ENCODE peak calls at places on chromosomes 6 and 20, in four cellular contexts. J is amygdala, L is T follicular helper cell, Z is T47D. Q is an unnamed sample.

GRCh38 chr6:148348778-148349177 is 6.1 kb downstream of the SASH1 start:
- DNase-seq in Z (no peak), L (no peak), J (no peak), Q (no peak)

GRCh38 chr20:1929460-1929859 is 34.3 kb downstream of the SIRPA start:
- DNase-seq in J (no peak), L (no peak), Z (no peak), Q (no peak)

GRCh38 chr6:134007077-134007476 is 45.3 kb downstream of the SLC2A12 start:
- DNase-seq in L (no peak), J (no peak), Z (no peak), Q (no peak)

GRCh38 chr6:136782021-136782770 is 10.1 kb downstream of the MAP3K5 start:
- DNase-seq in L (no peak), Z (no peak), J (no peak), Q (no peak)

GRCh38 chr6:87799651-87800050 is 97.6 kb upstream of the AKIRIN2 start:
- DNase-seq in J (no peak), Z (no peak), L (no peak), Q (no peak)

GRCh38 chr6:158460602-158461092 is 99.2 kb upstream of the TMEM181 start:
- DNase-seq in J (no peak), L (no peak), Z (no peak), Q (no peak)

GRCh38 chr6:10248378-10248843 is 166.5 kb downstream of the TFAP2A start:
- DNase-seq in Z (no peak), J (no peak), L (no peak), Q (no peak)

GRCh38 chr20:37564388-37565133 is 36.9 kb upstream of the BLCAP start:
- DNase-seq in Z (peak), L (peak), J (no peak), Q (peak)

GRCh38 chr20:21102252-21102609 is 3.9 kb downstream of the LINC00237 start:
- DNase-seq in J (no peak), Z (no peak), L (no peak), Q (no peak)

GRCh38 chr6:153778216-153778615 is 260.8 kb upstream of the OPRM1 start:
- DNase-seq in J (no peak), L (no peak), Z (no peak), Q (no peak)

GRCh38 chr6:85068221-85068620 is 303.8 kb upstream of the TBX18 start:
- DNase-seq in Z (no peak), L (no peak), J (no peak), Q (no peak)

GRCh38 chr20:37627060-37627766 is 66.6 kb upstream of the CTNNBL1 start:
- DNase-seq in Z (peak), L (no peak), J (no peak), Q (no peak)

GRCh38 chr6:72624557-72625160 is 2.8 kb downstream of the KCNQ5 start:
- DNase-seq in L (no peak), J (no peak), Z (peak), Q (no peak)

GRCh38 chr6:10591411-10592160 is 70.4 kb downstream of the GCNT2 start:
- DNase-seq in L (no peak), J (no peak), Z (no peak), Q (no peak)

GRCh38 chr6:13194852-13195251 is 133.5 kb downstream of the TBC1D7 start:
- DNase-seq in Z (no peak), L (no peak), J (no peak), Q (no peak)

GRCh38 chr6:84645563-84646266 is 118.7 kb downstream of the TBX18 start:
- DNase-seq in J (no peak), Z (no peak), L (no peak), Q (no peak)

GRCh38 chr20:3173582-3174441 is 463 bp upstream of the LZTS3 start:
- DNase-seq in L (peak), J (peak), Z (peak), Q (peak)

GRCh38 chr6:157905590-157906337 is 75.9 kb upstream of the SYNJ2 start:
- DNase-seq in L (no peak), J (no peak), Z (no peak), Q (no peak)

GRCh38 chr20:39670987-39671386 is 708.8 kb downstream of the DHX35 start:
- DNase-seq in Z (no peak), L (no peak), J (no peak), Q (no peak)

GRCh38 chr6:11538049-11538798 is 675 bp downstream of the TMEM170B start:
- DNase-seq in Z (peak), J (no peak), L (peak), Q (no peak)